ENCODE peak calls at places on chromosomes 2 and 18, in six cellular contexts. One of them, this sample, is unnamed. For H3K27me3, the result is how much of the 10 kb centered on the place peaks cover.

GRCh38 chr18:9038277-9038871 is 64.1 kb upstream of the NDUFV2 start:
- DNase-seq in endodermal cell: no peak
- DNase-seq in PC-3: peak
- DNase-seq in upper lobe of left lung: no peak
- DNase-seq in brain microvascular endothelial cell: no peak
- DNase-seq in tibial nerve: no peak
- DNase-seq in this sample: no peak

GRCh38 chr2:130808482-130809268 is 28.0 kb upstream of the ARHGEF4 start:
- DNase-seq in PC-3: peak
- DNase-seq in brain microvascular endothelial cell: no peak
- DNase-seq in upper lobe of left lung: no peak
- DNase-seq in endodermal cell: no peak
- DNase-seq in tibial nerve: no peak
- DNase-seq in this sample: no peak

GRCh38 chr18:48777737-48778111 is 173.0 kb downstream of the SMAD7 start:
- DNase-seq in endodermal cell: no peak
- DNase-seq in brain microvascular endothelial cell: no peak
- DNase-seq in upper lobe of left lung: no peak
- DNase-seq in PC-3: peak
- DNase-seq in tibial nerve: no peak
- DNase-seq in this sample: no peak

GRCh38 chr2:149000168-149000938 is 38.1 kb upstream of the LYPD6B start:
- DNase-seq in upper lobe of left lung: no peak
- DNase-seq in tibial nerve: no peak
- DNase-seq in endodermal cell: no peak
- DNase-seq in brain microvascular endothelial cell: no peak
- DNase-seq in PC-3: no peak
- DNase-seq in this sample: no peak

GRCh38 chr2:69600425-69600824 is 43.1 kb downstream of the AAK1 start:
- DNase-seq in PC-3: no peak
- DNase-seq in upper lobe of left lung: no peak
- DNase-seq in tibial nerve: no peak
- DNase-seq in brain microvascular endothelial cell: no peak
- DNase-seq in endodermal cell: no peak
- DNase-seq in this sample: no peak

GRCh38 chr2:38765551-38765950 is 12.5 kb upstream of the GEMIN6 start:
- DNase-seq in upper lobe of left lung: no peak
- DNase-seq in endodermal cell: no peak
- DNase-seq in tibial nerve: no peak
- DNase-seq in PC-3: no peak
- DNase-seq in brain microvascular endothelial cell: no peak
- DNase-seq in this sample: no peak

GRCh38 chr18:13801260-13801601 is 22.7 kb upstream of the MC5R start:
- DNase-seq in brain microvascular endothelial cell: no peak
- DNase-seq in upper lobe of left lung: no peak
- DNase-seq in tibial nerve: no peak
- DNase-seq in endodermal cell: no peak
- DNase-seq in PC-3: no peak
- DNase-seq in this sample: no peak

GRCh38 chr2:176854062-176854461 is 358.5 kb upstream of the HNRNPA3 start:
- DNase-seq in endodermal cell: no peak
- DNase-seq in upper lobe of left lung: no peak
- DNase-seq in tibial nerve: no peak
- DNase-seq in PC-3: no peak
- DNase-seq in brain microvascular endothelial cell: no peak
- DNase-seq in this sample: no peak

GRCh38 chr2:218859994-218860831 is 608 bp downstream of the WNT6 start:
- DNase-seq in PC-3: no peak
- DNase-seq in brain microvascular endothelial cell: no peak
- DNase-seq in upper lobe of left lung: no peak
- DNase-seq in endodermal cell: no peak
- DNase-seq in tibial nerve: no peak
- DNase-seq in this sample: no peak

GRCh38 chr2:238117199-238118154 is 17.3 kb downstream of the ESPNL start:
- DNase-seq in tibial nerve: no peak
- DNase-seq in PC-3: peak
- DNase-seq in brain microvascular endothelial cell: no peak
- DNase-seq in endodermal cell: peak
- DNase-seq in upper lobe of left lung: no peak
- DNase-seq in this sample: no peak

GRCh38 chr2:180999274-180999964 is 19.0 kb downstream of the UBE2E3 start:
- DNase-seq in PC-3: no peak
- DNase-seq in tibial nerve: no peak
- DNase-seq in brain microvascular endothelial cell: no peak
- DNase-seq in endodermal cell: no peak
- DNase-seq in upper lobe of left lung: no peak
- DNase-seq in this sample: no peak

GRCh38 chr2:120539937-120540718 is 194.2 kb downstream of the INHBB start:
- DNase-seq in PC-3: peak
- DNase-seq in brain microvascular endothelial cell: peak
- DNase-seq in tibial nerve: no peak
- DNase-seq in upper lobe of left lung: peak
- DNase-seq in endodermal cell: peak
- DNase-seq in this sample: no peak

GRCh38 chr18:5546660-5547059 is 2.9 kb upstream of the EPB41L3 start:
- DNase-seq in brain microvascular endothelial cell: peak
- DNase-seq in PC-3: peak
- DNase-seq in endodermal cell: peak
- DNase-seq in upper lobe of left lung: no peak
- DNase-seq in tibial nerve: peak
- DNase-seq in this sample: no peak

GRCh38 chr2:38279201-38279600 is 97.9 kb downstream of the ATL2 start:
- DNase-seq in brain microvascular endothelial cell: no peak
- DNase-seq in endodermal cell: no peak
- DNase-seq in PC-3: no peak
- DNase-seq in tibial nerve: no peak
- DNase-seq in upper lobe of left lung: no peak
- DNase-seq in this sample: no peak

GRCh38 chr2:240640939-240641338 is 15.7 kb downstream of the GPR35 start:
- DNase-seq in upper lobe of left lung: peak
- DNase-seq in PC-3: peak
- DNase-seq in endodermal cell: peak
- DNase-seq in tibial nerve: no peak
- DNase-seq in brain microvascular endothelial cell: no peak
- DNase-seq in this sample: no peak

GRCh38 chr2:147649963-147650362 is 194.9 kb upstream of the ACVR2A start:
- DNase-seq in tibial nerve: no peak
- DNase-seq in PC-3: peak
- DNase-seq in upper lobe of left lung: no peak
- DNase-seq in brain microvascular endothelial cell: no peak
- DNase-seq in endodermal cell: no peak
- DNase-seq in this sample: no peak

GRCh38 chr2:238910751-238911351 is 63.0 kb downstream of the TWIST2 start:
- DNase-seq in brain microvascular endothelial cell: no peak
- DNase-seq in upper lobe of left lung: peak
- DNase-seq in endodermal cell: peak
- DNase-seq in tibial nerve: no peak
- DNase-seq in PC-3: peak
- DNase-seq in this sample: no peak

GRCh38 chr2:214006601-214007000 is 404.3 kb upstream of the VWC2L start:
- DNase-seq in PC-3: no peak
- DNase-seq in upper lobe of left lung: no peak
- DNase-seq in endodermal cell: no peak
- DNase-seq in tibial nerve: no peak
- DNase-seq in brain microvascular endothelial cell: no peak
- DNase-seq in this sample: no peak

GRCh38 chr2:8315766-8316165 is 366.1 kb upstream of the ID2 start:
- DNase-seq in upper lobe of left lung: peak
- DNase-seq in endodermal cell: peak
- DNase-seq in brain microvascular endothelial cell: no peak
- DNase-seq in tibial nerve: no peak
- DNase-seq in PC-3: no peak
- DNase-seq in this sample: no peak

GRCh38 chr2:67616749-67617148 is 219.6 kb downstream of the ETAA1 start:
- DNase-seq in PC-3: no peak
- DNase-seq in tibial nerve: no peak
- DNase-seq in endodermal cell: no peak
- DNase-seq in brain microvascular endothelial cell: peak
- DNase-seq in upper lobe of left lung: no peak
- DNase-seq in this sample: no peak

GRCh38 chr2:40244251-40245010 is 207.5 kb downstream of the SLC8A1 start:
- DNase-seq in brain microvascular endothelial cell: peak
- DNase-seq in PC-3: peak
- DNase-seq in tibial nerve: peak
- DNase-seq in upper lobe of left lung: peak
- DNase-seq in endodermal cell: peak
- DNase-seq in this sample: no peak

GRCh38 chr18:63869374-63869773 is 18.1 kb upstream of the SERPINB2 start:
- DNase-seq in PC-3: no peak
- DNase-seq in endodermal cell: no peak
- DNase-seq in upper lobe of left lung: peak
- DNase-seq in tibial nerve: no peak
- DNase-seq in brain microvascular endothelial cell: peak
- DNase-seq in this sample: no peak

GRCh38 chr2:199485732-199486335 is 28.1 kb upstream of the SATB2 start:
- DNase-seq in upper lobe of left lung: peak
- DNase-seq in tibial nerve: peak
- DNase-seq in endodermal cell: peak
- DNase-seq in PC-3: peak
- DNase-seq in brain microvascular endothelial cell: peak
- DNase-seq in this sample: no peak
- TF ChIP-seq CTCF in upper lobe of left lung: peak
- TF ChIP-seq CTCF in tibial nerve: peak
- TF ChIP-seq CTCF in endodermal cell: peak
- TF ChIP-seq CTCF in PC-3: peak
- TF ChIP-seq CTCF in brain microvascular endothelial cell: peak
- TF ChIP-seq CTCF in this sample: no peak

GRCh38 chr2:20421988-20422678 is 24.7 kb upstream of the RHOB start:
- DNase-seq in endodermal cell: no peak
- DNase-seq in upper lobe of left lung: peak
- DNase-seq in PC-3: peak
- DNase-seq in brain microvascular endothelial cell: peak
- DNase-seq in tibial nerve: peak
- DNase-seq in this sample: no peak

GRCh38 chr2:20422679-20423271 is 24.1 kb upstream of the RHOB start:
- DNase-seq in endodermal cell: peak
- DNase-seq in upper lobe of left lung: peak
- DNase-seq in brain microvascular endothelial cell: no peak
- DNase-seq in PC-3: no peak
- DNase-seq in tibial nerve: no peak
- DNase-seq in this sample: no peak

GRCh38 chr2:20423847-20424246 is 23.0 kb upstream of the RHOB start:
- DNase-seq in tibial nerve: no peak
- DNase-seq in brain microvascular endothelial cell: no peak
- DNase-seq in upper lobe of left lung: peak
- DNase-seq in endodermal cell: no peak
- DNase-seq in PC-3: no peak
- DNase-seq in this sample: no peak

GRCh38 chr2:20424300-20425290 is 22.3 kb upstream of the RHOB start:
- DNase-seq in brain microvascular endothelial cell: peak
- DNase-seq in upper lobe of left lung: peak
- DNase-seq in endodermal cell: no peak
- DNase-seq in PC-3: peak
- DNase-seq in tibial nerve: peak
- DNase-seq in this sample: no peak

DNA sequence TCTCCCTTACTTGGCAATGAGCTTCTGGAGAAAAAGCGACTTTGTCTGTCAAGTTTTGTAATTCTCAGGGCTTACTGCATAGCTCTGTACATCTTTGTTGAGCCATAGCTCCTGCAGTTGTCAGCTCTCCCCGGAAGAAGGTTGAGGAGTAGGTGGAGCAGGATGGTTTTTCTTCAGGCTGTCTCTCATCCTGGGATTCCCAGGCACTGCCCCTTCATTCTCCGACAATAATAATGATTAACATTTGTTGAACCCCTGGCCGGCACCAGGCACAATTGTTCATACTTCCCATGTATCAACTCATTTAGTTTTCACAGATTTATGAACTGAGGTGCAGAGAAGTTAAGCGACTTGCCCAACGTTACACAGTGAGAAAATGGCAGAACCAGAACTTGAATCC is 23.5 kb upstream of the RHOB start:
- DNase-seq in brain microvascular endothelial cell: no peak
- DNase-seq in endodermal cell: no peak
- DNase-seq in PC-3: no peak
- DNase-seq in upper lobe of left lung: peak
- DNase-seq in tibial nerve: no peak
- DNase-seq in this sample: no peak
- H3K27ac ChIP-seq in brain microvascular endothelial cell: no peak
- H3K27ac ChIP-seq in endodermal cell: no peak
- H3K27ac ChIP-seq in PC-3: no peak
- H3K27ac ChIP-seq in upper lobe of left lung: peak
- H3K27ac ChIP-seq in tibial nerve: peak
- H3K27ac ChIP-seq in this sample: no peak

GRCh38 chr2:235229236-235229635 is 264.6 kb upstream of the AGAP1 start:
- DNase-seq in tibial nerve: no peak
- DNase-seq in endodermal cell: no peak
- DNase-seq in upper lobe of left lung: no peak
- DNase-seq in brain microvascular endothelial cell: no peak
- DNase-seq in PC-3: no peak
- DNase-seq in this sample: no peak

GRCh38 chr2:235234711-235235110 is 259.1 kb upstream of the AGAP1 start:
- DNase-seq in PC-3: peak
- DNase-seq in endodermal cell: no peak
- DNase-seq in upper lobe of left lung: no peak
- DNase-seq in brain microvascular endothelial cell: peak
- DNase-seq in tibial nerve: no peak
- DNase-seq in this sample: no peak

GRCh38 chr2:235227607-235228006 is 266.2 kb upstream of the AGAP1 start:
- DNase-seq in PC-3: no peak
- DNase-seq in endodermal cell: no peak
- DNase-seq in tibial nerve: no peak
- DNase-seq in upper lobe of left lung: no peak
- DNase-seq in brain microvascular endothelial cell: no peak
- DNase-seq in this sample: no peak

GRCh38 chr2:235232474-235233435 is 261.1 kb upstream of the AGAP1 start:
- DNase-seq in brain microvascular endothelial cell: no peak
- DNase-seq in upper lobe of left lung: no peak
- DNase-seq in endodermal cell: no peak
- DNase-seq in tibial nerve: no peak
- DNase-seq in PC-3: no peak
- DNase-seq in this sample: no peak

GRCh38 chr2:235230809-235231601 is 262.8 kb upstream of the AGAP1 start:
- DNase-seq in endodermal cell: no peak
- DNase-seq in upper lobe of left lung: peak
- DNase-seq in brain microvascular endothelial cell: no peak
- DNase-seq in tibial nerve: no peak
- DNase-seq in PC-3: no peak
- DNase-seq in this sample: no peak
- H3K27me3 ChIP-seq in endodermal cell: under half
- H3K27me3 ChIP-seq in upper lobe of left lung: under half
- H3K27me3 ChIP-seq in brain microvascular endothelial cell: under half
- H3K27me3 ChIP-seq in tibial nerve: under half
- H3K27me3 ChIP-seq in PC-3: under half
- H3K27me3 ChIP-seq in this sample: under half

DNA sequence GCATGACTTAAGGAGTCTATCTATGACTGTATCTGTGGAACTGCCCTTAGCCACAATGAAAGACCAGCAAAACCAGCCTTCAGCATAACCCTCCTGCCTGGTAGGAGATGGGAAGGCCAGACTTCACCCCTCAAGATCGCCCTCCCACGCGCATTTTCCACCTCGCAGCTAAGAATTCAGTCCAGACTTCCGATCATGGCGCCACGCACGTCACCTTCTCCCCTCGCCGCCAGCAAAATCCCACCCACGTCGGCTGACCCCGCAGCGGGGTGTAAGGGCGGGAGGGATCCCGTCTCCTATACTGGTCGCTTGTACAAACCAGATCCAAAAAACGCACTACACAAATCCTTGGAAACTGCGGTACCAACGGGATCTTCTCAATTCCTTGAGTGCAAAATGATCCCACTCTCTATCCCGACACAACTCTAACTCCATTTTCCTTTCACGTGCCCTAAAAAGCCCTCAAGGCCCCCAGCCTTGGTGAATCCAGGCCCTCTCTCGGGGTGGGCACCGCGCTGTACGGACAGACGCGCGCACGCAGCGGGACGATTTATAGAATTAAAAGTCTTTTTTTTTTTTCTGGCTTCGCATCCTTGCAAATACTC is 1.0 kb upstream of the BMPR2 start:
- DNase-seq in upper lobe of left lung: peak
- DNase-seq in PC-3: peak
- DNase-seq in tibial nerve: peak
- DNase-seq in brain microvascular endothelial cell: peak
- DNase-seq in endodermal cell: peak
- DNase-seq in this sample: peak
- TF ChIP-seq CTCF in upper lobe of left lung: no peak
- TF ChIP-seq CTCF in PC-3: no peak
- TF ChIP-seq CTCF in tibial nerve: no peak
- TF ChIP-seq CTCF in brain microvascular endothelial cell: no peak
- TF ChIP-seq CTCF in endodermal cell: no peak
- TF ChIP-seq CTCF in this sample: no peak